ENCODE peak calls at places on chromosomes 12 and 14, in eight cellular contexts. F is vagina, Q is HepG2, Y is HL-60, H is endothelial cell of umbilical vein, L is Panc1, M is breast epithelium, B is spleen. R is an unnamed sample.

GRCh38 chr12:94799136-94799535 is 148.8 kb upstream of the TMCC3 start:
- DNase-seq in F (no peak), Q (no peak), Y (no peak), H (no peak), L (no peak), M (no peak), B (no peak), R (no peak)

GRCh38 chr12:70876952-70877351 is 43.6 kb downstream of the PTPRR start:
- DNase-seq in F (no peak), Q (peak), Y (no peak), H (no peak), L (no peak), M (no peak), B (no peak), R (no peak)

GRCh38 chr12:92395322-92395721 is 249.7 kb upstream of the BTG1 start:
- DNase-seq in F (no peak), Q (no peak), Y (no peak), H (no peak), L (no peak), M (no peak), B (no peak), R (no peak)

GRCh38 chr12:2924019-2924418 is 33.3 kb downstream of the TULP3 start:
- DNase-seq in F (no peak), Q (no peak), Y (no peak), H (no peak), L (no peak), M (no peak), B (no peak), R (no peak)

GRCh38 chr14:24398298-24398942 is 383 bp upstream of the NYNRIN start:
- DNase-seq in F (no peak), Q (no peak), Y (no peak), H (peak), L (no peak), M (no peak), B (no peak), R (no peak)

GRCh38 chr12:93972411-93973208 is 175.8 kb upstream of the PLXNC1 start:
- DNase-seq in F (no peak), Q (no peak), Y (no peak), H (no peak), L (no peak), M (no peak), B (no peak), R (no peak)

GRCh38 chr12:100797786-100798580 is 3.4 kb downstream of the ANO4 start:
- DNase-seq in F (no peak), Q (no peak), Y (no peak), H (no peak), L (no peak), M (no peak), B (no peak), R (no peak)

GRCh38 chr12:67474934-67475620 is 173.5 kb upstream of the DYRK2 start:
- DNase-seq in F (no peak), Q (no peak), Y (no peak), H (no peak), L (no peak), M (no peak), B (no peak), R (no peak)

GRCh38 chr14:87233266-87233665 is 759.7 kb downstream of the GALC start:
- DNase-seq in F (no peak), Q (no peak), Y (no peak), H (no peak), L (no peak), M (no peak), B (no peak), R (no peak)

GRCh38 chr12:50174971-50175715 is 8.0 kb upstream of the CERS5 start:
- DNase-seq in F (no peak), Q (peak), Y (peak), H (peak), L (peak), M (no peak), B (no peak), R (no peak)

GRCh38 chr12:105234197-105234596 is 1.8 kb downstream of the APPL2 start:
- DNase-seq in F (no peak), Q (no peak), Y (no peak), H (peak), L (no peak), M (no peak), B (no peak), R (no peak)

GRCh38 chr12:6620137-6620884 is 13.1 kb upstream of the CHD4 start:
- DNase-seq in F (no peak), Q (no peak), Y (no peak), H (peak), L (no peak), M (no peak), B (peak), R (no peak)

GRCh38 chr12:6361834-6362233 is 13.5 kb downstream of the SCNN1A start:
- DNase-seq in F (peak), Q (no peak), Y (no peak), H (peak), L (no peak), M (no peak), B (peak), R (peak)

GRCh38 chr12:53098354-53098981 is 1.0 kb downstream of the IGFBP6 start:
- DNase-seq in F (no peak), Q (no peak), Y (no peak), H (peak), L (no peak), M (no peak), B (no peak), R (peak)

GRCh38 chr12:48917857-48918537 is 7.3 kb downstream of the FKBP11 start:
- DNase-seq in F (no peak), Q (no peak), Y (peak), H (no peak), L (no peak), M (no peak), B (no peak), R (no peak)

GRCh38 chr12:54222609-54223008 is 33.8 kb upstream of the SMUG1 start:
- DNase-seq in F (no peak), Q (no peak), Y (no peak), H (no peak), L (no peak), M (no peak), B (no peak), R (no peak)

GRCh38 chr14:29603721-29604120 is 323.9 kb downstream of the PRKD1 start:
- DNase-seq in F (no peak), Q (no peak), Y (no peak), H (peak), L (no peak), M (no peak), B (no peak), R (no peak)

GRCh38 chr12:31682136-31682962 is 22.9 kb downstream of the ETFBKMT start:
- DNase-seq in F (no peak), Q (peak), Y (peak), H (peak), L (peak), M (no peak), B (peak), R (peak)

GRCh38 chr14:73744874-73745529 is 30.8 kb upstream of the PNMA1 start:
- DNase-seq in F (no peak), Q (no peak), Y (no peak), H (no peak), L (no peak), M (no peak), B (peak), R (peak)

GRCh38 chr14:44529026-44529425 is 21.9 kb upstream of the FSCB start:
- DNase-seq in F (no peak), Q (no peak), Y (no peak), H (no peak), L (no peak), M (no peak), B (no peak), R (no peak)

GRCh38 chr12:106010746-106011145 is 128.0 kb downstream of the NUAK1 start:
- DNase-seq in F (no peak), Q (no peak), Y (no peak), H (no peak), L (no peak), M (no peak), B (no peak), R (no peak)

GRCh38 chr14:26596722-26597030 is 1.2 kb downstream of the NOVA1 start:
- DNase-seq in F (peak), Q (no peak), Y (no peak), H (peak), L (no peak), M (peak), B (no peak), R (no peak)

GRCh38 chr12:52521175-52521574 is 981 bp upstream of the KRT5 start:
- DNase-seq in F (peak), Q (no peak), Y (no peak), H (no peak), L (no peak), M (no peak), B (no peak), R (peak)

GRCh38 chr14:60777856-60778578 is 43.5 kb downstream of the MNAT1 start:
- DNase-seq in F (no peak), Q (no peak), Y (no peak), H (peak), L (no peak), M (no peak), B (no peak), R (no peak)

GRCh38 chr14:39432179-39432618 is at the start of gene FBXO33:
- DNase-seq in F (peak), Q (peak), Y (peak), H (peak), L (peak), M (peak), B (peak), R (peak)

GRCh38 chr14:93014038-93015023 is 91.4 kb downstream of the CHGA start:
- DNase-seq in F (no peak), Q (no peak), Y (no peak), H (peak), L (no peak), M (no peak), B (no peak), R (no peak)

GRCh38 chr12:6935551-6936377 is 7.9 kb upstream of the RNU7-1 start:
- DNase-seq in F (no peak), Q (no peak), Y (no peak), H (no peak), L (no peak), M (no peak), B (no peak), R (no peak)

GRCh38 chr12:52631676-52632459 is 13.5 kb upstream of the KRT73 start:
- DNase-seq in F (peak), Q (no peak), Y (no peak), H (no peak), L (no peak), M (no peak), B (peak), R (no peak)

GRCh38 chr12:124379938-124380754 is 85.3 kb downstream of the RFLNA start:
- DNase-seq in F (peak), Q (no peak), Y (peak), H (peak), L (no peak), M (no peak), B (peak), R (peak)

GRCh38 chr14:79352026-79352425 is 859.3 kb downstream of the DIO2 start:
- DNase-seq in F (no peak), Q (no peak), Y (no peak), H (no peak), L (no peak), M (no peak), B (no peak), R (no peak)

GRCh38 chr12:124898200-124898950 is 16.1 kb downstream of the UBC start:
- DNase-seq in F (no peak), Q (peak), Y (peak), H (peak), L (no peak), M (no peak), B (peak), R (peak)

GRCh38 chr14:69712637-69713088 is 54.3 kb upstream of the SRSF5 start:
- DNase-seq in F (no peak), Q (no peak), Y (peak), H (peak), L (no peak), M (no peak), B (peak), R (peak)

GRCh38 chr14:53701108-53701875 is 255.3 kb downstream of the BMP4 start:
- DNase-seq in F (no peak), Q (no peak), Y (no peak), H (no peak), L (no peak), M (no peak), B (no peak), R (no peak)

GRCh38 chr12:28088566-28089277 is 101.5 kb upstream of the CCDC91 start:
- DNase-seq in F (no peak), Q (no peak), Y (no peak), H (peak), L (no peak), M (no peak), B (no peak), R (no peak)

GRCh38 chr14:89617471-89618291 is 200.6 kb upstream of the FOXN3 start:
- DNase-seq in F (no peak), Q (peak), Y (no peak), H (peak), L (no peak), M (no peak), B (no peak), R (peak)
- TF ChIP-seq POLR2AphosphoS5 in F (no peak), Q (no peak), Y (no peak), H (no peak), L (no peak), M (no peak), B (peak), R (peak)

GRCh38 chr14:68266998-68267397 is 447.4 kb downstream of the RAD51B start:
- DNase-seq in F (no peak), Q (no peak), Y (no peak), H (no peak), L (no peak), M (no peak), B (no peak), R (no peak)

GRCh38 chr14:68261092-68261842 is 441.7 kb downstream of the RAD51B start:
- DNase-seq in F (peak), Q (no peak), Y (no peak), H (peak), L (no peak), M (no peak), B (no peak), R (no peak)

GRCh38 chr14:68260121-68260520 is 440.5 kb downstream of the RAD51B start:
- DNase-seq in F (peak), Q (no peak), Y (no peak), H (no peak), L (no peak), M (no peak), B (no peak), R (no peak)

GRCh38 chr14:68262567-68262966 is 443.0 kb downstream of the RAD51B start:
- DNase-seq in F (peak), Q (no peak), Y (no peak), H (no peak), L (no peak), M (no peak), B (no peak), R (no peak)

GRCh38 chr14:68263563-68264350 is 444.2 kb downstream of the RAD51B start:
- DNase-seq in F (no peak), Q (no peak), Y (no peak), H (peak), L (no peak), M (no peak), B (no peak), R (no peak)
- H3K4me3 ChIP-seq in F (no peak), Q (no peak), Y (no peak), H (no peak), L (no peak), M (no peak), B (no peak), R (no peak)

DNA sequence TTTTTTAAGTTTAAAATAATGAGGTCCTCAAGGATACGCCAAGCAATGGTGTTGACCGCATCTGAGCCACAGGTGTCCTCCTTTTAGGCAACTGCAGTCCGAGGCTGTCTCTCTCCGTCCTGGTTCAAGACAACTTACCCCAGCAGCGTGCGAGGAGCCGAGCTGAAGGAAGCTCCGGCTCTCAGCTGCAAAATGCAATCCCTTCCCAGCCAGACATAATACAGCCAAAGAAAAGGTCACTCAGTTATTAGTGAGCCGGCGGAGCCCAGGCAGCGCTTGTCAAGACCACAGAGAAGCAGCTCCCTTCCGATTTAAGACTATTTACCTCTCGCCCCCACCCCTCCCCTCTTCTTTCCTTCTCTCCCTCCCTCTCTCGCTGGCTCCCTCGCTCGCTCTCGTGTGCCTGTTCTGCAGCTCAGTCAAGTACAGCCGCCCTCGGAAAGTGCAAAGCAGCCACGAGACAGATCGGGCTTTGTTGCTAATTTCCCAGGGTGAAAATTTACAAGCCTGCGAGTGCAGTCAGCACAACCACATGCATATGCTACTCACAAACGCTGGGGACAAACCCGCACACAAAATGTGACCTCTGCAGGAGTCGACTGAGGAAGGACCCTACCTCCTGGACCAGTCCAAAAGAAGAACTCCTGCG is 363 bp upstream of the LMO3 start:
- DNase-seq in F (no peak), Q (no peak), Y (peak), H (peak), L (no peak), M (no peak), B (no peak), R (no peak)
- TF ChIP-seq POLR2AphosphoS5 in F (no peak), Q (no peak), Y (no peak), H (no peak), L (no peak), M (no peak), B (no peak), R (no peak)

GRCh38 chr14:94612174-94612573 is at the start of gene SERPINA3:
- DNase-seq in F (no peak), Q (peak), Y (no peak), H (no peak), L (no peak), M (no peak), B (no peak), R (no peak)
- H3K4me3 ChIP-seq in F (peak), Q (peak), Y (no peak), H (no peak), L (no peak), M (peak), B (no peak), R (peak)

GRCh38 chr12:72074956-72075355 is 136.3 kb downstream of the TPH2 start:
- DNase-seq in F (no peak), Q (no peak), Y (no peak), H (no peak), L (no peak), M (no peak), B (no peak), R (no peak)

GRCh38 chr12:72075401-72075800 is 136.8 kb downstream of the TPH2 start:
- DNase-seq in F (no peak), Q (no peak), Y (no peak), H (no peak), L (no peak), M (no peak), B (no peak), R (no peak)

GRCh38 chr12:72077111-72077820 is 138.6 kb downstream of the TPH2 start:
- DNase-seq in F (no peak), Q (no peak), Y (no peak), H (no peak), L (no peak), M (no peak), B (no peak), R (no peak)

GRCh38 chr12:72075891-72076557 is 137.4 kb downstream of the TPH2 start:
- DNase-seq in F (no peak), Q (no peak), Y (no peak), H (no peak), L (no peak), M (no peak), B (no peak), R (no peak)

GRCh38 chr12:72076558-72076915 is 137.9 kb downstream of the TPH2 start:
- DNase-seq in F (no peak), Q (no peak), Y (no peak), H (no peak), L (no peak), M (no peak), B (no peak), R (no peak)
- TF ChIP-seq POLR2AphosphoS5 in F (no peak), Q (no peak), Y (no peak), H (no peak), L (no peak), M (no peak), B (no peak), R (no peak)

GRCh38 chr12:40228727-40229126 is 3.9 kb downstream of the LRRK2 start:
- DNase-seq in F (no peak), Q (no peak), Y (no peak), H (no peak), L (no peak), M (no peak), B (no peak), R (no peak)
- H3K4me3 ChIP-seq in F (no peak), Q (no peak), Y (no peak), H (no peak), L (no peak), M (no peak), B (no peak), R (no peak)

DNA sequence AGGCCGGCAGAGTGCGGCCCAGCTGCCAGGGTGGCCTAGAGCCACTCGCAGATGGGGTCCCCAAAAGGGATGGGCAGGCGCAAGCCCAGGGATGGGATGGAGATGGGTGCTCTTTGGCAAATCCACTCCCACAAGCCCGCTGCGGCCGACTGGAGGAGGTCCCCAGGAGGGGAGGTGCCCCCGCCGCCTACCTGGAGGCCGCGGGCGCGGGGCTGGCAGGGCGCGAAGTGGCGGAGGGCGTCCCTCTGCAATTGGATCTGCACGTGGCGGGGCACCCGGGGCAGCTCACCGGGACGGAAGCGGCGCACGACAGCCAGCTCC is 730 bp downstream of the PPP1R3E start:
- DNase-seq in F (no peak), Q (no peak), Y (no peak), H (no peak), L (no peak), M (no peak), B (no peak), R (no peak)
- TF ChIP-seq POLR2AphosphoS5 in F (no peak), Q (peak), Y (peak), H (no peak), L (peak), M (peak), B (peak), R (peak)

GRCh38 chr12:64160718-64161060 is 61.4 kb downstream of the KICS2 start:
- DNase-seq in F (no peak), Q (no peak), Y (no peak), H (peak), L (no peak), M (no peak), B (no peak), R (no peak)
- H3K4me3 ChIP-seq in F (no peak), Q (no peak), Y (no peak), H (no peak), L (no peak), M (no peak), B (no peak), R (no peak)

GRCh38 chr12:57089259-57090245 is 638 bp downstream of the NAB2 start:
- DNase-seq in F (no peak), Q (no peak), Y (peak), H (peak), L (no peak), M (no peak), B (peak), R (peak)

GRCh38 chr12:57085999-57086950 is 2.6 kb upstream of the NAB2 start:
- DNase-seq in F (no peak), Q (peak), Y (no peak), H (peak), L (no peak), M (no peak), B (peak), R (peak)

GRCh38 chr12:57087689-57088441 is 1.0 kb upstream of the NAB2 start:
- DNase-seq in F (peak), Q (peak), Y (peak), H (peak), L (no peak), M (peak), B (peak), R (peak)

GRCh38 chr12:57088442-57089258 is at the start of gene NAB2:
- DNase-seq in F (peak), Q (peak), Y (peak), H (peak), L (peak), M (peak), B (peak), R (peak)

GRCh38 chr12:57086951-57087688 is 1.8 kb upstream of the NAB2 start:
- DNase-seq in F (peak), Q (no peak), Y (peak), H (peak), L (no peak), M (peak), B (peak), R (peak)
- TF ChIP-seq POLR2AphosphoS5 in F (no peak), Q (no peak), Y (no peak), H (no peak), L (no peak), M (peak), B (peak), R (peak)

R was measured in stomach.